ENCODE peak calls at places on chromosome 22, in five cellular contexts. M, N, A, Q and B are unnamed samples.

GRCh38 chr22:22111983-22112382 is 129.4 kb upstream of the TOP3B start:
- DNase-seq in M (no peak), N (no peak), A (no peak), Q (no peak), B (no peak)

GRCh38 chr22:39368402-39368801 is 18.6 kb downstream of the SYNGR1 start:
- DNase-seq in M (no peak), N (no peak), A (no peak), Q (no peak), B (no peak)

GRCh38 chr22:35677460-35678187 is 29.4 kb downstream of the APOL6 start:
- DNase-seq in M (no peak), N (no peak), A (no peak), Q (no peak), B (no peak)

GRCh38 chr22:17785185-17786184 is 11.2 kb upstream of the BID start:
- DNase-seq in M (peak), N (peak), A (no peak), Q (peak), B (peak)

GRCh38 chr22:45551310-45552016 is 48.8 kb downstream of the FBLN1 start:
- DNase-seq in M (no peak), N (peak), A (no peak), Q (no peak), B (no peak)

GRCh38 chr22:31676700-31677099 is 14.7 kb upstream of the PISD start:
- DNase-seq in M (peak), N (peak), A (peak), Q (peak), B (peak)

GRCh38 chr22:49971232-49972162 is 10.9 kb downstream of the PIM3 start:
- DNase-seq in M (peak), N (peak), A (no peak), Q (no peak), B (peak)

GRCh38 chr22:35480143-35480542 is 60.5 kb upstream of the RASD2 start:
- DNase-seq in M (no peak), N (peak), A (no peak), Q (no peak), B (peak)

GRCh38 chr22:40709752-40710413 is 30.6 kb downstream of the MCHR1 start:
- DNase-seq in M (peak), N (peak), A (no peak), Q (no peak), B (no peak)

GRCh38 chr22:26050079-26050478 is 119.2 kb upstream of the SEZ6L start:
- DNase-seq in M (no peak), N (no peak), A (no peak), Q (no peak), B (no peak)

GRCh38 chr22:48072777-48073176 is 1310.3 kb downstream of the TBC1D22A start:
- DNase-seq in M (no peak), N (no peak), A (no peak), Q (no peak), B (no peak)

GRCh38 chr22:29325356-29325755 is 9.9 kb upstream of the RASL10A start:
- DNase-seq in M (no peak), N (no peak), A (no peak), Q (no peak), B (no peak)

GRCh38 chr22:25672685-25673084 is 69.3 kb upstream of the MYO18B start:
- DNase-seq in M (no peak), N (no peak), A (no peak), Q (no peak), B (no peak)

GRCh38 chr22:26570126-26570525 is 19.8 kb downstream of the TPST2 start:
- DNase-seq in M (no peak), N (no peak), A (no peak), Q (no peak), B (no peak)

GRCh38 chr22:49655168-49655812 is 172.4 kb downstream of the BRD1 start:
- DNase-seq in M (no peak), N (no peak), A (no peak), Q (no peak), B (no peak)

GRCh38 chr22:35315855-35316745 is 16.4 kb downstream of the TOM1 start:
- DNase-seq in M (no peak), N (no peak), A (no peak), Q (no peak), B (no peak)

GRCh38 chr22:31329029-31329428 is 17.1 kb downstream of the PATZ1 start:
- DNase-seq in M (peak), N (no peak), A (no peak), Q (no peak), B (peak)

GRCh38 chr22:35987487-35987886 is 41.1 kb downstream of the RBFOX2 start:
- DNase-seq in M (no peak), N (peak), A (no peak), Q (no peak), B (no peak)

GRCh38 chr22:25644122-25644521 is 79.6 kb downstream of the GRK3 start:
- DNase-seq in M (peak), N (no peak), A (no peak), Q (no peak), B (peak)

GRCh38 chr22:49549851-49550430 is 277.7 kb downstream of the BRD1 start:
- DNase-seq in M (no peak), N (no peak), A (no peak), Q (no peak), B (no peak)

GRCh38 chr22:38721551-38721950 is 15.8 kb downstream of the GTPBP1 start:
- DNase-seq in M (no peak), N (no peak), A (no peak), Q (no peak), B (no peak)

GRCh38 chr22:35103756-35104155 is 37.8 kb downstream of the ISX start:
- DNase-seq in M (no peak), N (no peak), A (no peak), Q (no peak), B (no peak)

GRCh38 chr22:46744581-46744980 is 6.5 kb upstream of the CERK start:
- DNase-seq in M (no peak), N (no peak), A (no peak), Q (no peak), B (no peak)

GRCh38 chr22:46537221-46537945 is at the start of gene CELSR1:
- DNase-seq in M (no peak), N (peak), A (no peak), Q (no peak), B (peak)

GRCh38 chr22:19869497-19870152 is 15.0 kb upstream of the GNB1L start:
- DNase-seq in M (no peak), N (no peak), A (no peak), Q (no peak), B (no peak)

GRCh38 chr22:47247609-47248240 is 485.3 kb downstream of the TBC1D22A start:
- DNase-seq in M (no peak), N (no peak), A (no peak), Q (no peak), B (no peak)

GRCh38 chr22:40211481-40212052 is 33.8 kb downstream of the TNRC6B start:
- DNase-seq in M (no peak), N (no peak), A (no peak), Q (no peak), B (no peak)

GRCh38 chr22:19822301-19823117 is 32.2 kb downstream of the GNB1L start:
- DNase-seq in M (no peak), N (no peak), A (no peak), Q (no peak), B (no peak)

GRCh38 chr22:49326558-49326957 is 501.1 kb downstream of the BRD1 start:
- DNase-seq in M (no peak), N (no peak), A (no peak), Q (no peak), B (no peak)

GRCh38 chr22:26681395-26681821 is 24.0 kb downstream of the MIAT start:
- DNase-seq in M (peak), N (peak), A (peak), Q (no peak), B (peak)

GRCh38 chr22:30221121-30221992 is 25.2 kb downstream of the LIF start:
- DNase-seq in M (no peak), N (no peak), A (no peak), Q (no peak), B (no peak)

GRCh38 chr22:43390166-43390565 is 21.6 kb upstream of the MPPED1 start:
- DNase-seq in M (no peak), N (no peak), A (no peak), Q (no peak), B (no peak)

GRCh38 chr22:47901911-47902310 is 1139.5 kb downstream of the TBC1D22A start:
- DNase-seq in M (no peak), N (no peak), A (no peak), Q (no peak), B (no peak)

GRCh38 chr22:50206599-50206998 is 5.8 kb downstream of the SELENOO start:
- DNase-seq in M (peak), N (peak), A (no peak), Q (no peak), B (peak)